ENCODE peak calls at places on chromosomes 2 and 18, in seven cellular contexts. One of them, this sample, is unnamed.

GRCh38 chr2:60633615-60634014 is 80.2 kb upstream of the BCL11A start:
- DNase-seq in GM12878: no peak
- DNase-seq in GM12892: no peak
- DNase-seq in K562: no peak
- DNase-seq in HepG2: no peak
- DNase-seq in SK-N-SH: no peak
- DNase-seq in H1: no peak
- DNase-seq in this sample: no peak

GRCh38 chr2:18749912-18750526 is 160.7 kb upstream of the NT5C1B start:
- DNase-seq in GM12878: no peak
- DNase-seq in GM12892: no peak
- DNase-seq in K562: peak
- DNase-seq in HepG2: peak
- DNase-seq in SK-N-SH: peak
- DNase-seq in H1: peak
- DNase-seq in this sample: no peak

GRCh38 chr2:204753841-204754240 is 208.6 kb downstream of the PARD3B start:
- DNase-seq in GM12878: no peak
- DNase-seq in GM12892: no peak
- DNase-seq in K562: no peak
- DNase-seq in HepG2: no peak
- DNase-seq in SK-N-SH: no peak
- DNase-seq in H1: no peak
- DNase-seq in this sample: no peak

GRCh38 chr2:203685789-203686433 is 20.5 kb upstream of the CD28 start:
- DNase-seq in GM12878: no peak
- DNase-seq in GM12892: no peak
- DNase-seq in K562: no peak
- DNase-seq in HepG2: no peak
- DNase-seq in SK-N-SH: no peak
- DNase-seq in H1: no peak
- DNase-seq in this sample: no peak

GRCh38 chr2:140201572-140201971 is 1421.4 kb upstream of the NXPH2 start:
- DNase-seq in GM12878: no peak
- DNase-seq in GM12892: no peak
- DNase-seq in K562: no peak
- DNase-seq in HepG2: no peak
- DNase-seq in SK-N-SH: no peak
- DNase-seq in H1: no peak
- DNase-seq in this sample: no peak

GRCh38 chr2:165425556-165425955 is 43.9 kb upstream of the CSRNP3 start:
- DNase-seq in GM12878: no peak
- DNase-seq in GM12892: no peak
- DNase-seq in K562: no peak
- DNase-seq in HepG2: no peak
- DNase-seq in SK-N-SH: no peak
- DNase-seq in H1: no peak
- DNase-seq in this sample: no peak

GRCh38 chr2:8543065-8543411 is 138.8 kb upstream of the ID2 start:
- DNase-seq in GM12878: no peak
- DNase-seq in GM12892: no peak
- DNase-seq in K562: no peak
- DNase-seq in HepG2: no peak
- DNase-seq in SK-N-SH: no peak
- DNase-seq in H1: no peak
- DNase-seq in this sample: no peak

GRCh38 chr2:20838016-20838415 is 15.1 kb upstream of the LDAH start:
- DNase-seq in GM12878: no peak
- DNase-seq in GM12892: no peak
- DNase-seq in K562: no peak
- DNase-seq in HepG2: no peak
- DNase-seq in SK-N-SH: no peak
- DNase-seq in H1: no peak
- DNase-seq in this sample: no peak

GRCh38 chr18:28073658-28074057 is 103.3 kb downstream of the CDH2 start:
- DNase-seq in GM12878: no peak
- DNase-seq in GM12892: no peak
- DNase-seq in K562: no peak
- DNase-seq in HepG2: peak
- DNase-seq in SK-N-SH: peak
- DNase-seq in H1: no peak
- DNase-seq in this sample: no peak

GRCh38 chr2:1613731-1614354 is 130.5 kb downstream of the PXDN start:
- DNase-seq in GM12878: no peak
- DNase-seq in GM12892: no peak
- DNase-seq in K562: peak
- DNase-seq in HepG2: no peak
- DNase-seq in SK-N-SH: no peak
- DNase-seq in H1: no peak
- DNase-seq in this sample: no peak

GRCh38 chr18:78006805-78007204 is 757.2 kb downstream of the GALR1 start:
- DNase-seq in GM12878: no peak
- DNase-seq in GM12892: no peak
- DNase-seq in K562: no peak
- DNase-seq in HepG2: no peak
- DNase-seq in SK-N-SH: no peak
- DNase-seq in H1: no peak
- DNase-seq in this sample: no peak

GRCh38 chr18:57802166-57802868 is 798 bp downstream of the ATP8B1 start:
- DNase-seq in GM12878: no peak
- DNase-seq in GM12892: no peak
- DNase-seq in K562: no peak
- DNase-seq in HepG2: no peak
- DNase-seq in SK-N-SH: peak
- DNase-seq in H1: peak
- DNase-seq in this sample: peak

GRCh38 chr2:140624188-140624587 is 1506.6 kb downstream of the LRP1B start:
- DNase-seq in GM12878: no peak
- DNase-seq in GM12892: no peak
- DNase-seq in K562: no peak
- DNase-seq in HepG2: no peak
- DNase-seq in SK-N-SH: no peak
- DNase-seq in H1: no peak
- DNase-seq in this sample: no peak

GRCh38 chr2:199988176-199988575 is 32.8 kb downstream of the MAIP1 start:
- DNase-seq in GM12878: no peak
- DNase-seq in GM12892: no peak
- DNase-seq in K562: peak
- DNase-seq in HepG2: no peak
- DNase-seq in SK-N-SH: no peak
- DNase-seq in H1: no peak
- DNase-seq in this sample: no peak

GRCh38 chr2:102004588-102004987 is 12.8 kb downstream of the IL1R2 start:
- DNase-seq in GM12878: no peak
- DNase-seq in GM12892: no peak
- DNase-seq in K562: no peak
- DNase-seq in HepG2: no peak
- DNase-seq in SK-N-SH: no peak
- DNase-seq in H1: no peak
- DNase-seq in this sample: no peak

GRCh38 chr2:31401580-31401979 is 13.0 kb downstream of the XDH start:
- DNase-seq in GM12878: no peak
- DNase-seq in GM12892: no peak
- DNase-seq in K562: no peak
- DNase-seq in HepG2: no peak
- DNase-seq in SK-N-SH: no peak
- DNase-seq in H1: no peak
- DNase-seq in this sample: no peak

DNA sequence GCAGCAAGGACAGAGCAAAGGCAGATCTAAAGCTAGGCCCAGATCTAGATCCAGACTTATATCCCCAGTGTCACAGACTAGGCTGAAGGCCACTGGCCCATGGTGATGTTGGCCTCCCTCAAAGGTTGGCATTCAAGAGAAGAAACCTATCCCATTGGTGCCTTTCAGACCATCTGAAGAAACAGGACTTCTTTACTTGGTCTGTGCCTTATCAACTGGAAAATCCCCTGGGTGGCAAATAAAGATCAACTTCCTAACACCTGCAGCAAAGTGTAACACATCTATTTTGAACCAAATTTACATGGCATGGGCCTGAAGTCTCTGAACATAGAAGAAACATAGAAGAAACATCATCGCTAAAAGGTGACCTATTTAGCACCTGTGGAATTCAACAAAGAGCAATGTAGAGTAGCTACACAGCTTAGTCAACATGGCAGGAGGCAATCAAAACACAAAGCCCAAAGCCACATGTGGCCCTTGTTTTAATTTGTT is 35.8 kb downstream of the METTL4 start:
- DNase-seq in GM12878: no peak
- DNase-seq in GM12892: no peak
- DNase-seq in K562: no peak
- DNase-seq in HepG2: no peak
- DNase-seq in SK-N-SH: no peak
- DNase-seq in H1: no peak
- DNase-seq in this sample: no peak
- TF ChIP-seq TAF1 in GM12878: no peak
- TF ChIP-seq TAF1 in GM12892: no peak
- TF ChIP-seq TAF1 in K562: no peak
- TF ChIP-seq TAF1 in HepG2: no peak
- TF ChIP-seq TAF1 in SK-N-SH: no peak
- TF ChIP-seq TAF1 in H1: no peak
- TF ChIP-seq TAF1 in this sample: no peak

GRCh38 chr2:207777124-207777523 is 7.4 kb upstream of the FZD5 start:
- DNase-seq in GM12878: no peak
- DNase-seq in GM12892: no peak
- DNase-seq in K562: no peak
- DNase-seq in HepG2: no peak
- DNase-seq in SK-N-SH: no peak
- DNase-seq in H1: no peak
- DNase-seq in this sample: no peak
- TF ChIP-seq TAF1 in GM12878: no peak
- TF ChIP-seq TAF1 in GM12892: no peak
- TF ChIP-seq TAF1 in K562: no peak
- TF ChIP-seq TAF1 in HepG2: no peak
- TF ChIP-seq TAF1 in SK-N-SH: no peak
- TF ChIP-seq TAF1 in H1: no peak
- TF ChIP-seq TAF1 in this sample: no peak

GRCh38 chr2:174699993-174700766 is 64.1 kb downstream of the CHRNA1 start:
- DNase-seq in GM12878: no peak
- DNase-seq in GM12892: peak
- DNase-seq in K562: peak
- DNase-seq in HepG2: peak
- DNase-seq in SK-N-SH: peak
- DNase-seq in H1: no peak
- DNase-seq in this sample: no peak
- TF ChIP-seq TAF1 in GM12878: no peak
- TF ChIP-seq TAF1 in GM12892: no peak
- TF ChIP-seq TAF1 in K562: no peak
- TF ChIP-seq TAF1 in HepG2: no peak
- TF ChIP-seq TAF1 in SK-N-SH: no peak
- TF ChIP-seq TAF1 in H1: no peak
- TF ChIP-seq TAF1 in this sample: no peak

DNA sequence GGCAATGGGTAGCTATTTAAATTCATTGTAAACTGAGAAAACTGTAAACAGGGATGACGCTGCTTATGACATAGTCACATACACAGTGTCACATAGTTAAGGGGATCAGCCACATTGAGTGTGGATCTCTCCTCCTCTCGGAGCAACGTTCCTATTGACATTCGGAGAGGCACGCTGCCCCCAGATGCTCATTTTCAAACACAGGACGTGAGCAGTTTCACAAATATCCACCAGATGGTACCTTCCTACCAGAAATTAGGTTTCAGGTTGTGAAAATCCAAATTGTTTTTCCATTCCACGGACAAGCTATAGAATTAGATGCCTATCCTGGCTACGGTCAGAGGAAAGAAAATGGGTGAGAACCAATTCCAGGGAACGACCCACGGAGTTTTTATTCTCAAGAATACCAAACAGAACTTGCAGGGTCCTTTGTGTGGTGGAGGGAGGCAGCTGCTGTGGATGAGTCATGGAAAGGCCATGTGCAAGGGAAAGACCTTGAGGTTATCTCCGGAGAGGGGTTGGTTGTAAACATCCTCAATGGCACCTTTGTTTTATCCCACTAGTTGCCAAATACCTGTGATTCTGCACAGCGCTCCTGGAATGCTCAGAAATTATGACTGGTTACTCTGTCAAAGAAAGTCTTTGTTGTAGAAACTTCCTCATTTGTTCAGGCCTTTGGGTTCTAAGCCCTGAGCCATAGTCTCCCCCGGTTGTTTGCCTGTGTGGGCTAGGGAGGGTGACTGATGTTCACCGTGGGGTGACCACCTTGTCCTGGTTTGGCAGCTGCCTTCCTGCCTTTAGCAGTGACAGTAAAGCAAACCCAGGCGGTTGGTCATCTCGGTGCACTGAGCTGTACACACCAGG is 88.0 kb downstream of the ACTR3 start:
- DNase-seq in GM12878: no peak
- DNase-seq in GM12892: no peak
- DNase-seq in K562: no peak
- DNase-seq in HepG2: peak
- DNase-seq in SK-N-SH: no peak
- DNase-seq in H1: no peak
- DNase-seq in this sample: no peak
- TF ChIP-seq TAF1 in GM12878: no peak
- TF ChIP-seq TAF1 in GM12892: no peak
- TF ChIP-seq TAF1 in K562: no peak
- TF ChIP-seq TAF1 in HepG2: peak
- TF ChIP-seq TAF1 in SK-N-SH: no peak
- TF ChIP-seq TAF1 in H1: no peak
- TF ChIP-seq TAF1 in this sample: no peak

GRCh38 chr2:175463639-175464310 is 282.3 kb upstream of the ATP5MC3 start:
- DNase-seq in GM12878: no peak
- DNase-seq in GM12892: no peak
- DNase-seq in K562: no peak
- DNase-seq in HepG2: peak
- DNase-seq in SK-N-SH: no peak
- DNase-seq in H1: no peak
- DNase-seq in this sample: no peak
- TF ChIP-seq TAF1 in GM12878: no peak
- TF ChIP-seq TAF1 in GM12892: no peak
- TF ChIP-seq TAF1 in K562: no peak
- TF ChIP-seq TAF1 in HepG2: no peak
- TF ChIP-seq TAF1 in SK-N-SH: no peak
- TF ChIP-seq TAF1 in H1: no peak
- TF ChIP-seq TAF1 in this sample: no peak